ENCODE peak calls at places on chromosomes 4 and X, in five cellular contexts. One of them, this sample, is unnamed.
A peak's percentile ranks its signal among the peaks of the same experiment; 100 is the strongest.

GRCh38 chrX:8692886-8693285 is 39.1 kb downstream of the ANOS1 start:
- DNase-seq in mammary epithelial cell: no peak
- DNase-seq in lower leg skin: no peak
- DNase-seq in lower lobe of right lung: no peak
- DNase-seq in SK-N-SH: no peak
- DNase-seq in this sample: no peak

GRCh38 chrX:110373310-110373709 is 14.7 kb downstream of the RTL9 start:
- DNase-seq in mammary epithelial cell: no peak
- DNase-seq in lower leg skin: no peak
- DNase-seq in lower lobe of right lung: no peak
- DNase-seq in SK-N-SH: no peak
- DNase-seq in this sample: no peak

GRCh38 chrX:116239944-116240391 is 69.4 kb downstream of the AGTR2 start:
- DNase-seq in mammary epithelial cell: peak; percentile 84
- DNase-seq in lower leg skin: no peak
- DNase-seq in lower lobe of right lung: no peak
- DNase-seq in SK-N-SH: no peak
- DNase-seq in this sample: peak; percentile 6

GRCh38 chrX:133838761-133839676 is 146.4 kb downstream of the GPC3 start:
- DNase-seq in mammary epithelial cell: peak; percentile 10
- DNase-seq in lower leg skin: no peak
- DNase-seq in lower lobe of right lung: no peak
- DNase-seq in SK-N-SH: peak; percentile 50
- DNase-seq in this sample: peak; percentile 13

GRCh38 chrX:72540318-72540717 is 32.3 kb downstream of the HDAC8 start:
- DNase-seq in mammary epithelial cell: no peak
- DNase-seq in lower leg skin: no peak
- DNase-seq in lower lobe of right lung: no peak
- DNase-seq in SK-N-SH: peak; percentile 42
- DNase-seq in this sample: peak; percentile 40

GRCh38 chrX:108219949-108220601 is 128.5 kb downstream of the ATG4A start:
- DNase-seq in mammary epithelial cell: no peak
- DNase-seq in lower leg skin: no peak
- DNase-seq in lower lobe of right lung: no peak
- DNase-seq in SK-N-SH: no peak
- DNase-seq in this sample: no peak

GRCh38 chrX:49988128-49988527 is 65.7 kb downstream of the CLCN5 start:
- DNase-seq in mammary epithelial cell: no peak
- DNase-seq in lower leg skin: no peak
- DNase-seq in lower lobe of right lung: no peak
- DNase-seq in SK-N-SH: no peak
- DNase-seq in this sample: no peak

GRCh38 chr4:53044651-53044960 is 182.5 kb downstream of the RASL11B start:
- DNase-seq in mammary epithelial cell: no peak
- DNase-seq in lower leg skin: no peak
- DNase-seq in lower lobe of right lung: no peak
- DNase-seq in SK-N-SH: no peak
- DNase-seq in this sample: no peak

GRCh38 chr4:168484626-168485025 is 4.3 kb upstream of the DDX60L start:
- DNase-seq in mammary epithelial cell: peak; percentile 62
- DNase-seq in lower leg skin: no peak
- DNase-seq in lower lobe of right lung: no peak
- DNase-seq in SK-N-SH: no peak
- DNase-seq in this sample: peak; percentile 96

GRCh38 chrX:81316163-81316562 is 114.3 kb downstream of the SH3BGRL start:
- DNase-seq in mammary epithelial cell: peak; percentile 80
- DNase-seq in lower leg skin: peak; percentile 14
- DNase-seq in lower lobe of right lung: no peak
- DNase-seq in SK-N-SH: no peak
- DNase-seq in this sample: peak; percentile 20

GRCh38 chrX:23656684-23657083 is 10.6 kb upstream of the PRDX4 start:
- DNase-seq in mammary epithelial cell: no peak
- DNase-seq in lower leg skin: no peak
- DNase-seq in lower lobe of right lung: no peak
- DNase-seq in SK-N-SH: no peak
- DNase-seq in this sample: peak; percentile 48

GRCh38 chr4:95466791-95467190 is 82.0 kb downstream of the UNC5C start:
- DNase-seq in mammary epithelial cell: no peak
- DNase-seq in lower leg skin: no peak
- DNase-seq in lower lobe of right lung: no peak
- DNase-seq in SK-N-SH: no peak
- DNase-seq in this sample: no peak

GRCh38 chr4:79597266-79597665 is 189.2 kb upstream of the GK2 start:
- DNase-seq in mammary epithelial cell: no peak
- DNase-seq in lower leg skin: no peak
- DNase-seq in lower lobe of right lung: no peak
- DNase-seq in SK-N-SH: no peak
- DNase-seq in this sample: peak; percentile 26

GRCh38 chrX:45633419-45633818 is 432.7 kb upstream of the DIPK2B start:
- DNase-seq in mammary epithelial cell: no peak
- DNase-seq in lower leg skin: no peak
- DNase-seq in lower lobe of right lung: no peak
- DNase-seq in SK-N-SH: no peak
- DNase-seq in this sample: no peak

GRCh38 chrX:149540133-149540620 is 635 bp upstream of the EOLA1 start:
- DNase-seq in mammary epithelial cell: peak; percentile 68
- DNase-seq in lower leg skin: peak; percentile 89
- DNase-seq in lower lobe of right lung: peak; percentile 95
- DNase-seq in SK-N-SH: peak; percentile 84
- DNase-seq in this sample: peak; percentile 88

GRCh38 chr4:116501954-116502353 is 583.4 kb downstream of the TRAM1L1 start:
- DNase-seq in mammary epithelial cell: peak; percentile 19
- DNase-seq in lower leg skin: peak; percentile 47
- DNase-seq in lower lobe of right lung: no peak
- DNase-seq in SK-N-SH: no peak
- DNase-seq in this sample: no peak

GRCh38 chrX:152844256-152844655 is 13.4 kb downstream of the NSDHL start:
- DNase-seq in mammary epithelial cell: no peak
- DNase-seq in lower leg skin: no peak
- DNase-seq in lower lobe of right lung: no peak
- DNase-seq in SK-N-SH: no peak
- DNase-seq in this sample: no peak

GRCh38 chr4:5003372-5003857 is 15.8 kb downstream of the CYTL1 start:
- DNase-seq in mammary epithelial cell: no peak
- DNase-seq in lower leg skin: no peak
- DNase-seq in lower lobe of right lung: no peak
- DNase-seq in SK-N-SH: no peak
- DNase-seq in this sample: no peak

GRCh38 chrX:139882299-139882698 is 50.6 kb downstream of the ATP11C start:
- DNase-seq in mammary epithelial cell: no peak
- DNase-seq in lower leg skin: no peak
- DNase-seq in lower lobe of right lung: no peak
- DNase-seq in SK-N-SH: no peak
- DNase-seq in this sample: peak; percentile 29

GRCh38 chrX:64195862-64196261 is 9.6 kb downstream of the AMER1 start:
- DNase-seq in mammary epithelial cell: no peak
- DNase-seq in lower leg skin: no peak
- DNase-seq in lower lobe of right lung: no peak
- DNase-seq in SK-N-SH: no peak
- DNase-seq in this sample: no peak

GRCh38 chrX:20363003-20363674 is 96.4 kb upstream of the RPS6KA3 start:
- DNase-seq in mammary epithelial cell: no peak
- DNase-seq in lower leg skin: no peak
- DNase-seq in lower lobe of right lung: no peak
- DNase-seq in SK-N-SH: no peak
- DNase-seq in this sample: no peak

GRCh38 chr4:99201687-99202086 is 17.4 kb downstream of the ADH6 start:
- DNase-seq in mammary epithelial cell: no peak
- DNase-seq in lower leg skin: no peak
- DNase-seq in lower lobe of right lung: no peak
- DNase-seq in SK-N-SH: no peak
- DNase-seq in this sample: peak; percentile 68

GRCh38 chr4:58606303-58606702 is 1496.1 kb upstream of the IGFBP7 start:
- DNase-seq in mammary epithelial cell: no peak
- DNase-seq in lower leg skin: no peak
- DNase-seq in lower lobe of right lung: no peak
- DNase-seq in SK-N-SH: no peak
- DNase-seq in this sample: no peak

GRCh38 chr4:6322761-6323566 is 53.3 kb downstream of the WFS1 start:
- DNase-seq in mammary epithelial cell: no peak
- DNase-seq in lower leg skin: no peak
- DNase-seq in lower lobe of right lung: no peak
- DNase-seq in SK-N-SH: no peak
- DNase-seq in this sample: no peak

GRCh38 chr4:181672751-181673150 is 570.5 kb upstream of the TENM3 start:
- DNase-seq in mammary epithelial cell: no peak
- DNase-seq in lower leg skin: no peak
- DNase-seq in lower lobe of right lung: no peak
- DNase-seq in SK-N-SH: no peak
- DNase-seq in this sample: no peak

GRCh38 chr4:18464160-18464559 is 442.6 kb upstream of the LCORL start:
- DNase-seq in mammary epithelial cell: peak; percentile 0
- DNase-seq in lower leg skin: no peak
- DNase-seq in lower lobe of right lung: no peak
- DNase-seq in SK-N-SH: no peak
- DNase-seq in this sample: no peak

GRCh38 chr4:125323547-125324100 is 8.9 kb downstream of the FAT4 start:
- DNase-seq in mammary epithelial cell: peak; percentile 27
- DNase-seq in lower leg skin: no peak
- DNase-seq in lower lobe of right lung: no peak
- DNase-seq in SK-N-SH: no peak
- DNase-seq in this sample: peak; percentile 66
- H3K4me3 ChIP-seq in mammary epithelial cell: no peak overlapping the region
- H3K4me3 ChIP-seq in lower leg skin: no peak overlapping the region
- H3K4me3 ChIP-seq in lower lobe of right lung: peak overlapping the region; percentile 13
- H3K4me3 ChIP-seq in SK-N-SH: peak overlapping the region; percentile 10
- H3K4me3 ChIP-seq in this sample: peak overlapping the region; percentile 30

GRCh38 chr4:161252520-161253141 is 911.2 kb downstream of the FSTL5 start:
- DNase-seq in mammary epithelial cell: peak; percentile 29
- DNase-seq in lower leg skin: no peak
- DNase-seq in lower lobe of right lung: no peak
- DNase-seq in SK-N-SH: no peak
- DNase-seq in this sample: peak; percentile 9
- TF ChIP-seq CTCF in mammary epithelial cell: peak; percentile 92
- TF ChIP-seq CTCF in lower leg skin: no peak
- TF ChIP-seq CTCF in lower lobe of right lung: peak; percentile 52
- TF ChIP-seq CTCF in SK-N-SH: peak; percentile 72
- TF ChIP-seq CTCF in this sample: peak; percentile 73

GRCh38 chr4:128782076-128782715 is 27.3 kb upstream of the JADE1 start:
- DNase-seq in mammary epithelial cell: no peak
- DNase-seq in lower leg skin: no peak
- DNase-seq in lower lobe of right lung: no peak
- DNase-seq in SK-N-SH: peak; percentile 41
- DNase-seq in this sample: peak; percentile 72

GRCh38 chr4:128787509-128788311 is 21.8 kb upstream of the JADE1 start:
- DNase-seq in mammary epithelial cell: no peak
- DNase-seq in lower leg skin: no peak
- DNase-seq in lower lobe of right lung: no peak
- DNase-seq in SK-N-SH: peak; percentile 46
- DNase-seq in this sample: no peak

GRCh38 chr4:128780688-128781087 is 28.8 kb upstream of the JADE1 start:
- DNase-seq in mammary epithelial cell: no peak
- DNase-seq in lower leg skin: no peak
- DNase-seq in lower lobe of right lung: no peak
- DNase-seq in SK-N-SH: no peak
- DNase-seq in this sample: no peak

DNA sequence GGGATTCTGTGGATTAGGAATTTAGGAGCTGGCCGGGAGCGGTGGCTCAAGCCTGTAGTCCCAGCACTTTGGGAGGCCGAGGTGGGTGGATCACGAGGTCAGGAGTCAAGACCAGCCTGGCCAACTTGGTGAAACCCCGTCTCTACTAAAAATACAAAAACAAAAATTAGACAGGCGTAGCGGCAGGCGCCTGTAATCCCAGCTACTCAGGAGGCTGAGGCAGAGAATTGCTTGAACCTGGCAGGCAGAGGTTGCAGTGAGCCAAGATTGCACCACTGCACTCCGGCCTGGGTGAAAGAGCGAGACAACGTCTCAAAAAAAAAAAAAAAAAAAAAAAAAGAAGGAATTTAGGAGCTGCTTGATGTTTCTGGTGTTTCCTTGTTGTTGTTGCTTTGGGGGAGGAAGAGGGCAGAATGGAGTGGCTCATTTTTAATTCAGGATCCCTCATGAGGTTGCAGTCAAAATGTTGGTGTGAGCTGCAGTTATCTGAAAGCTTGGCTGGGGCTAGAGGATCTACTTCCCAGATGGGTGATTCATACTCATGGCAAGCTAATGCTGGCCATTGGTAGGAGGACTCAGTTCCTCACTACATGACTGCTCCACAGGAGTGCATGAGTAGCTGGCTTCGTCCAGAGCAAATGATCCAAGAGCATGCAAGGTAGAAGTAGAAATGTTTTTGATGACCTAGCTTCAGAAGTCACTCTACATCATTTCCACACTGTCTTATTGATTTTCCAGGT is 26.5 kb upstream of the JADE1 start:
- DNase-seq in mammary epithelial cell: peak; percentile 5
- DNase-seq in lower leg skin: peak; percentile 17
- DNase-seq in lower lobe of right lung: no peak
- DNase-seq in SK-N-SH: no peak
- DNase-seq in this sample: peak; percentile 37
- H3K4me3 ChIP-seq in mammary epithelial cell: no peak overlapping the region
- H3K4me3 ChIP-seq in lower leg skin: no peak overlapping the region
- H3K4me3 ChIP-seq in lower lobe of right lung: no peak overlapping the region
- H3K4me3 ChIP-seq in SK-N-SH: no peak overlapping the region
- H3K4me3 ChIP-seq in this sample: no peak overlapping the region

GRCh38 chr4:149370002-149370401 is 445.6 kb downstream of the IQCM start:
- DNase-seq in mammary epithelial cell: no peak
- DNase-seq in lower leg skin: no peak
- DNase-seq in lower lobe of right lung: no peak
- DNase-seq in SK-N-SH: no peak
- DNase-seq in this sample: peak; percentile 4

DNA sequence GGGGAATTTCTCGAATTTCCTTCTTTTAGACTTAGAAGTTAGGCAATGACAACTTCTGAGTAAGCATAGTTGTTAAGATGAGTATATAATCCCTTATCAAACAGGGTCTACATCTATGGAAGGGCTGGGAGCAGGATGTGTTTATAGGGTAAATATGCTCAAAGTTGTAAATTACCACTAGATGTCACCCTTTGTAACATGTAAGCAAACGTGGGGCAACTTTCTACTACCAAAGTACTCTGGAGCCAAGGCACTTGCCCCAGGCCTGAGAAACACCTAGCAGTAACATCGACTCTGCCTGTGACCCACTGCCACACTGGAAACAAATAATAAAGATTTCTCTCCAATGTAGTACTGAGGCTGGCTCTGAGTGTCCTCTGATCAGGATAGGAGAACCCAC is 444.6 kb downstream of the IQCM start:
- DNase-seq in mammary epithelial cell: peak; percentile 32
- DNase-seq in lower leg skin: no peak
- DNase-seq in lower lobe of right lung: no peak
- DNase-seq in SK-N-SH: peak; percentile 3
- DNase-seq in this sample: peak; percentile 79
- TF ChIP-seq CTCF in mammary epithelial cell: peak; percentile 57
- TF ChIP-seq CTCF in lower leg skin: no peak
- TF ChIP-seq CTCF in lower lobe of right lung: peak; percentile 22
- TF ChIP-seq CTCF in SK-N-SH: peak; percentile 60
- TF ChIP-seq CTCF in this sample: peak; percentile 60

GRCh38 chr4:147482281-147482680 is 1.4 kb downstream of the EDNRA start:
- DNase-seq in mammary epithelial cell: peak; percentile 49
- DNase-seq in lower leg skin: no peak
- DNase-seq in lower lobe of right lung: no peak
- DNase-seq in SK-N-SH: no peak
- DNase-seq in this sample: no peak
- H3K4me3 ChIP-seq in mammary epithelial cell: no peak overlapping the region
- H3K4me3 ChIP-seq in lower leg skin: no peak overlapping the region
- H3K4me3 ChIP-seq in lower lobe of right lung: peak overlapping the region; percentile 58
- H3K4me3 ChIP-seq in SK-N-SH: peak overlapping the region; percentile 69
- H3K4me3 ChIP-seq in this sample: no peak overlapping the region